ENCODE peak calls at places on chromosomes 13 and 19, in eight cellular contexts. K, V, I, U, X, P, S and F are unnamed samples.

GRCh38 chr13:24097064-24097463 is 63.5 kb upstream of the SPATA13 start:
- DNase-seq in K (no peak), V (no peak), I (no peak), U (no peak), X (no peak), P (no peak), S (no peak), F (peak)

GRCh38 chr13:51178456-51179074 is 43.6 kb upstream of the FAM124A start:
- DNase-seq in K (no peak), V (no peak), I (no peak), U (no peak), X (no peak), P (no peak), S (no peak), F (no peak)

GRCh38 chr19:11203194-11204075 is 6.1 kb upstream of the KANK2 start:
- DNase-seq in K (peak), V (peak), I (no peak), U (no peak), X (peak), P (peak), S (peak), F (no peak)

GRCh38 chr19:54137913-54138776 is 583 bp downstream of the CNOT3 start:
- DNase-seq in K (no peak), V (no peak), I (no peak), U (no peak), X (no peak), P (no peak), S (no peak), F (no peak)

GRCh38 chr13:75770164-75771145 is 134.3 kb downstream of the LMO7 start:
- DNase-seq in K (no peak), V (no peak), I (no peak), U (no peak), X (no peak), P (no peak), S (no peak), F (no peak)

GRCh38 chr13:100633461-100633860 is 41.1 kb downstream of the TMTC4 start:
- DNase-seq in K (no peak), V (no peak), I (no peak), U (no peak), X (no peak), P (no peak), S (no peak), F (no peak)

GRCh38 chr13:94325148-94325528 is 154.3 kb downstream of the DCT start:
- DNase-seq in K (no peak), V (no peak), I (no peak), U (no peak), X (no peak), P (no peak), S (peak), F (no peak)

GRCh38 chr13:94609196-94609595 is 7.5 kb downstream of the GPR180 start:
- DNase-seq in K (no peak), V (no peak), I (no peak), U (no peak), X (no peak), P (no peak), S (no peak), F (no peak)

GRCh38 chr13:51230473-51231105 is 8.4 kb downstream of the FAM124A start:
- DNase-seq in K (no peak), V (peak), I (no peak), U (no peak), X (peak), P (peak), S (no peak), F (no peak)

GRCh38 chr13:110869805-110870706 is 44.8 kb downstream of the ANKRD10 start:
- DNase-seq in K (peak), V (peak), I (peak), U (peak), X (peak), P (peak), S (peak), F (no peak)

GRCh38 chr13:58048670-58049069 is 417.1 kb downstream of the PCDH17 start:
- DNase-seq in K (no peak), V (no peak), I (no peak), U (no peak), X (no peak), P (no peak), S (no peak), F (no peak)

GRCh38 chr13:29993716-29994488 is 143.5 kb upstream of the UBL3 start:
- DNase-seq in K (no peak), V (no peak), I (no peak), U (no peak), X (no peak), P (no peak), S (peak), F (no peak)

GRCh38 chr19:34336781-34337271 is 28.2 kb upstream of the GPI start:
- DNase-seq in K (no peak), V (no peak), I (peak), U (no peak), X (no peak), P (no peak), S (no peak), F (peak)

GRCh38 chr13:107421951-107422350 is 793.4 kb downstream of the LIG4 start:
- DNase-seq in K (no peak), V (no peak), I (no peak), U (no peak), X (no peak), P (no peak), S (no peak), F (no peak)

GRCh38 chr13:101917833-101918755 is 465.6 kb downstream of the ITGBL1 start:
- DNase-seq in K (no peak), V (no peak), I (no peak), U (no peak), X (no peak), P (no peak), S (no peak), F (no peak)

DNA sequence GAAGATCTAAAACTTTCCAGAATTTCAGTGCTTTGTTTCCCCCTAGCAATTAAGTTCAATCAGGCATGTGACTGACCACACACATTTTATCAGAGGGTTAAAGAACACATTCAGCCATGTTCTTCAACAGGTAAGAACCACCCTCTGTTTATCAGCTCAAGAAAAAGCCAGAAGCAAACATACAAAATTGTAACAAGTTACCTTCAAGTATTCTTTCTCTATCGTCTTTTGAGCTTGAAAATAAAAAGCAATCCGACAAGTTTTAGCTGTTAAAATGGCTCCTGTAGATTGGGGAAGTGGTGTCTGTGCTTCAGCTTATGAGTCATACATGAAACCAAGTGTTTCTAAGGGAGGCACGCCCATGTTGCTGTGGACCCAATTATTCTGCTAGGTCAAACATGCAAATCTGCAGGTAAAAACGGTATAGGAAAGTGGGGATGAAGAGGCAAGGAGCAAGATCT is at the start of gene ELF1:
- DNase-seq in K (no peak), V (peak), I (peak), U (no peak), X (peak), P (no peak), S (no peak), F (no peak)
- TF ChIP-seq POLR2AphosphoS5 in K (no peak), V (peak), I (peak), U (no peak), X (peak), P (no peak), S (peak), F (no peak)

DNA sequence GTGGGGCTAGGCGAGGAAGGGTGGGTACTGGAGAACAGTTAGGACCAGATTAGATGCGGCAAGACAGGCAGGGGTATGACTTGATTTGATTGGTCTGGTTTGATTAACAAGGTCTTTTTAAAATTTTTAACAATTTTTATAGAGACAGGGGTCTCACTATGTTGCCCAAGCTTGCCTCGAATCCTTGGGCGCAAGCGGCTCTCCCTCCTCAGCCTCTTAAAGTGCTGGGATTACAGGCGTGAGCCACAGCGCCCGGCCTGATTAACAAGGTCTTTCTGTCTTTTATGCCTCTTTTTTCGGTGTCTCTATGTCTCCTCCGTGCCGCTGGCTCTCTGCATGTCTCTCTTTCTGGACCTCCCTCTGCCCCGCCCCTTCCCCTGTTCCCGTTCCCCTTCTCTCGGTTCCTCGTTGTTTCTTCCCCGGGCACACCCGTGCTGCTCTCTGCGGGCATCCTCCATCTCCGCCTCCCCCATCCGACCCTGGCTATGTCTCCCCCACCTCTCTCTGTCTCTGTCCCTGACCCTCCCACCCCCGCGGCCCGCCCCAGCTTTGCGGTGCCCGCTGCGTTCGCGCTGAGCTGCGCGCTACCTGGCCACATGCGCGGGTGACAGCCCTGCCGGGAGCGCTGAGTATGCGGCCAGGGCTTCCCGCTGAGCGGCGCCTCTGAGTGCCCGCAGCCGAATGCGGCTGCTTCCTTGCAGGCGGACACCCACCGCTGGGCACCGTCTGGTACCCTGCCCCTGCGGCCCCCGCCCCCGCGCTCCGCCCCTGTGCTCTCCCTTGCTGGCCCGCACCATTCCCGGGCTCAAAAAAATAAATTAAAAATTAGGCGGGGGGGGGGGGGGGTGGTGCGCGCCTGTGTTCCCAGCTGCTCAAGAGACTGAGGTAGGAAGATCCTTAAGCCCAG is 8.1 kb upstream of the SDHAF1 start:
- DNase-seq in K (no peak), V (no peak), I (no peak), U (no peak), X (no peak), P (no peak), S (no peak), F (no peak)
- H3K4me3 ChIP-seq in K (peak), V (peak), I (peak), U (peak), X (peak), P (no peak), S (peak), F (peak)

DNA sequence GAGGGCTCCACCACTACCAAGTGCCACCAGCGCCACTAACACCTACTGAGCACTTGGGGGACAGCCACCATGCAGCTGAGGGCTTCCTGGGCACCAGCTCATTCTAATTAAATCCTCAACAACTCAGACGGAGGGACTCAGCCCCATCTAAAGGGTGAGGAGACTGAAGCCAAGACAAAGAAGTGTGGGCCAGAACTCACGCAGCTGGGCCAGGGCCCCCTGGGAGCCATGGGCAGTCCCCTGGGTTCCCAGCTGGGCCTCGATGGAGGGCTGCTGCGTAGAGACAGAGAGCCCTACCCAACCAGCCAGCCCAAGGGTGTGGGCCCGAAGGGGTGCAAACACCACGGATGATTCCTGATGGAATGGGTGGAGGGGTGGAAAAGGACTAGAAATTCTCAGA is 12.8 kb upstream of the PRKD2 start:
- DNase-seq in K (no peak), V (no peak), I (no peak), U (no peak), X (no peak), P (no peak), S (no peak), F (no peak)
- TF ChIP-seq POLR2AphosphoS5 in K (no peak), V (no peak), I (no peak), U (no peak), X (no peak), P (no peak), S (no peak), F (no peak)

GRCh38 chr13:42400188-42400833 is 128.4 kb downstream of the AKAP11 start:
- DNase-seq in K (no peak), V (no peak), I (no peak), U (no peak), X (no peak), P (no peak), S (no peak), F (no peak)
- H3K4me3 ChIP-seq in K (no peak), V (no peak), I (no peak), U (no peak), X (no peak), P (no peak), S (no peak), F (no peak)